ENCODE peak calls at places on chromosomes 2 and 18, in four cellular contexts. O is heart right ventricle, L is thyroid gland, H is Peyer's patch. T is an unnamed sample.

GRCh38 chr2:201938151-201938815 is 95.4 kb upstream of the FZD7 start:
- DNase-seq in O (no peak), L (no peak), H (no peak), T (no peak)

GRCh38 chr2:101697794-101698418 is 399 bp downstream of the MAP4K4 start:
- DNase-seq in O (peak), L (peak), H (no peak), T (peak)

GRCh38 chr2:67660871-67661270 is 263.7 kb downstream of the ETAA1 start:
- DNase-seq in O (no peak), L (no peak), H (no peak), T (no peak)

GRCh38 chr2:163757811-163758210 is 22.0 kb upstream of the FIGN start:
- DNase-seq in O (no peak), L (no peak), H (no peak), T (no peak)

GRCh38 chr2:42328923-42329322 is 32.1 kb downstream of the COX7A2L start:
- DNase-seq in O (no peak), L (no peak), H (no peak), T (no peak)

GRCh38 chr18:44682181-44682870 is 1.6 kb downstream of the SETBP1 start:
- DNase-seq in O (no peak), L (peak), H (peak), T (no peak)

GRCh38 chr2:235005603-235006259 is 53.9 kb downstream of the SH3BP4 start:
- DNase-seq in O (peak), L (no peak), H (no peak), T (peak)

GRCh38 chr2:25030702-25031101 is 11.2 kb upstream of the EFR3B start:
- DNase-seq in O (no peak), L (no peak), H (no peak), T (no peak)

GRCh38 chr2:31053929-31054328 is 84.3 kb downstream of the GALNT14 start:
- DNase-seq in O (no peak), L (no peak), H (no peak), T (no peak)

GRCh38 chr2:142582317-142582716 is 295.1 kb upstream of the KYNU start:
- DNase-seq in O (no peak), L (no peak), H (no peak), T (no peak)
- TF ChIP-seq CTCF in O (no peak), L (no peak), H (no peak), T (no peak)

GRCh38 chr2:241307055-241307454 is 8.4 kb downstream of the HDLBP start:
- DNase-seq in O (no peak), L (no peak), H (no peak), T (no peak)
- TF ChIP-seq CTCF in O (no peak), L (no peak), H (no peak), T (no peak)

GRCh38 chr18:79964330-79965118 is at the start of gene HSBP1L1:
- DNase-seq in O (peak), L (peak), H (peak), T (peak)
- TF ChIP-seq CTCF in O (peak), L (no peak), H (peak), T (no peak)

GRCh38 chr18:34938102-34938501 is 103.1 kb upstream of the MAPRE2 start:
- DNase-seq in O (no peak), L (no peak), H (no peak), T (no peak)

GRCh38 chr18:34943587-34943986 is 97.6 kb upstream of the MAPRE2 start:
- DNase-seq in O (no peak), L (no peak), H (no peak), T (no peak)

GRCh38 chr18:34947711-34948125 is 93.5 kb upstream of the MAPRE2 start:
- DNase-seq in O (no peak), L (no peak), H (no peak), T (no peak)

GRCh38 chr18:34942276-34942675 is 98.9 kb upstream of the MAPRE2 start:
- DNase-seq in O (no peak), L (no peak), H (no peak), T (no peak)

GRCh38 chr18:34942975-34943374 is 98.2 kb upstream of the MAPRE2 start:
- DNase-seq in O (no peak), L (no peak), H (peak), T (no peak)
- TF ChIP-seq CTCF in O (no peak), L (no peak), H (peak), T (no peak)

GRCh38 chr2:172846551-172846950 is 110.9 kb downstream of the RAPGEF4 start:
- DNase-seq in O (no peak), L (no peak), H (no peak), T (no peak)

GRCh38 chr2:172845008-172845670 is 109.5 kb downstream of the RAPGEF4 start:
- DNase-seq in O (no peak), L (no peak), H (no peak), T (no peak)

GRCh38 chr2:172839446-172839845 is 103.8 kb downstream of the RAPGEF4 start:
- DNase-seq in O (no peak), L (no peak), H (no peak), T (no peak)

GRCh38 chr2:172844021-172844420 is 108.4 kb downstream of the RAPGEF4 start:
- DNase-seq in O (no peak), L (no peak), H (no peak), T (no peak)

DNA sequence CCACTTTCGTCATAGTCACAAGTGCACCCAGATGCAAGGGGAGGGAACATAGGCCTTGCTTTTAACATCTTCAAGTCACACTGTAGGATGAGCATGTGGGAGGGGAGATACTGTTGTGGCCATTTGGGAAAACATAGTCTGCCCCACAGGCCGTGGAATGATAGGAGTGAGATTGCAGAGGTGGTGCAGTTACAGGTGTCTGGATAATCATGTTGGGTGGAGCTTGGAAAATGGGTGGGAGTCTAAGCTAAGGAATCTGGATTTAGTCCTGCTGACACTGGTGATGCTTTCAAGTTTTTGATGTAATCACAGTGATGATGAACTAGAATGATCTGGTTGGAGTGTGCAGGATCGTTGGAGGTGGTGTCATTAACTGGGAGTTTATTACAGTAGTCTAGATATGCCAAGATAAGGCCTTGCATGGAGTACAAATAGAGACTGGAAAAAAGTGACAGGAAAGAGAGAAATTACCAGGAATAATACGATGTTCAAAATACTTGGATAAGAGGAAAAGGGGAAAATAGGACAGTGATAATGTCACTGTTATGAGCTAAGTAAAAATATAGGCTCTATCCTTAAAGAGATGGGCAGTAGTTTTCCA is 107.2 kb downstream of the RAPGEF4 start:
- DNase-seq in O (no peak), L (no peak), H (no peak), T (no peak)
- TF ChIP-seq CTCF in O (no peak), L (no peak), H (no peak), T (no peak)

GRCh38 chr2:232455426-232456255 is at the start of gene ALPI:
- DNase-seq in O (no peak), L (no peak), H (peak), T (no peak)
- TF ChIP-seq CTCF in O (no peak), L (no peak), H (no peak), T (no peak)

DNA sequence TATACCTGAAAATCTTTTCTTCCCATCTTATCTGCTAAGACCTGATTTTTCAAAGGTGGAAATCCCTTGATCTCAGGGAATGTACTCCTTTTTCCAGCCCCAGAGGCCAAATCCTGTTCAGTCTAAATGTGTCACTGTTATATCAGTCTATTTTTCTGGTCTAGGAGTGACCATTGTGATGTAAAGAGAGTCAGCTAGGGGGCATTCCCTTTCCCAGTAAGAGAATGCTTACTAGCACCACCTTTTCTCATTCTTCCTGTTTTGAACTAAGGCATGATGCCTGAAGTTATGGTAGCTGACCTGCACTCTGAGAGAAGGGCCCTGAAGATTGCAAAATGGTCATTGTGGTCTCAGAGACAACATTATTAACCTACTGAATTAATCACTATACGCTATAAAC is 124.1 kb upstream of the XIRP2 start:
- DNase-seq in O (no peak), L (no peak), H (no peak), T (no peak)
- TF ChIP-seq CTCF in O (no peak), L (no peak), H (no peak), T (no peak)

DNA sequence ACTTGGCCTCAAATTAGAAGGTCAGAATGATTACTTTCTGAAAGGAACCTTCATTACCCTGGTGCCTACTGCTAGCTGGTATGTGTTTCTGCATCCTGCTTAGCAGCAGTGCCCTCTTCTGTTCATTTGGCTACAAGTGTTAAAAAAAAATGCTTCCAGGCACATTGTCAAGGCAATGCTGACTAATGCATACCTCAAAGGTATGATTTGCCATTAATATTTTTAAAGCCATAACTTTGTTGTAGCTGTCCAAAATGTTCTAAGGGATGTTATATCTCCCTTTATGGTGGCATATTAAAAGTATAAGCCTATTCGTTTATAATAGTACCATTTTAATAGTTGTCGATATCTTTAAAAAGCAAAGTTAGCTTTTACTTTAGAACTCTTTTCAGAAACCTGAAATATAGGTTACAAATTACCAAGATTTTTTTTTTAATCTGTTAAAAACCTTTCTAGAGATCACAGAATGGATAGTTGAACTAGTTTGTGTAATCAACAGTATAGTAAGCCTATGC is 52.0 kb upstream of the FAM171B start:
- DNase-seq in O (no peak), L (peak), H (peak), T (no peak)
- TF ChIP-seq CTCF in O (peak), L (peak), H (peak), T (peak)

GRCh38 chr18:50610349-50610748 is 50.5 kb downstream of the MAPK4 start:
- DNase-seq in O (no peak), L (no peak), H (no peak), T (no peak)
- TF ChIP-seq CTCF in O (no peak), L (no peak), H (peak), T (no peak)

DNA sequence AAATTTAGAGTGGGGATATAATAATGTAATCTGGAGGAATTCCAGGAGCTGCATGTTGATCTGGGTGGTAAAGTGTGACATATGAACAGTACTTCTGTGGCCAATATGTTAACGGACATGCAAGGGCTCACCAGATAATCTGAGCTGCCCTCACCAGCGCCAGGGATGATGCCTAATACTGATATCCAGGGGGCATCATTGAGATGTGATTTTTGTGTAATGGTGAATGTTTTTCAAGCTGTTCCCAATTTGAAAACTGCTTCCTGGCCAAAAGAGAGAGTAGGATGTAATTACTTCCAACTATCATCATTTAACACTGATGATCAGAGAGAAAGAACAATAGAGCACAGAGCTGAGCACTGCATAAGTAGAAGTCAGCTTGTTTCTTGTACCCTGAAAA is 235.7 kb downstream of the DSEL start:
- DNase-seq in O (no peak), L (no peak), H (no peak), T (no peak)
- TF ChIP-seq CTCF in O (no peak), L (no peak), H (no peak), T (no peak)

T was measured in glutamatergic neuron.